ENCODE peak calls at places on chromosomes 13 and 19, in eight cellular contexts. One of them, this sample, is unnamed.

GRCh38 chr19:17948474-17948966 is 15.7 kb downstream of the CCDC124 start:
- DNase-seq in hypothalamus: no peak
- DNase-seq in osteocyte: no peak
- DNase-seq in AG04449: no peak
- DNase-seq in NCI-H774: no peak
- DNase-seq in mucosa of gallbladder: no peak
- DNase-seq in GM18507: no peak
- DNase-seq in IMR-90: no peak
- DNase-seq in this sample: no peak

GRCh38 chr13:77724092-77724491 is 26.6 kb downstream of the SLAIN1 start:
- DNase-seq in hypothalamus: no peak
- DNase-seq in osteocyte: no peak
- DNase-seq in AG04449: no peak
- DNase-seq in NCI-H774: no peak
- DNase-seq in mucosa of gallbladder: no peak
- DNase-seq in GM18507: no peak
- DNase-seq in IMR-90: no peak
- DNase-seq in this sample: no peak

GRCh38 chr13:106536244-106537034 is 977 bp upstream of the EFNB2 start:
- DNase-seq in hypothalamus: peak
- DNase-seq in osteocyte: peak
- DNase-seq in AG04449: no peak
- DNase-seq in NCI-H774: peak
- DNase-seq in mucosa of gallbladder: peak
- DNase-seq in GM18507: peak
- DNase-seq in IMR-90: peak
- DNase-seq in this sample: peak

GRCh38 chr13:40130871-40131636 is 475.6 kb downstream of the COG6 start:
- DNase-seq in hypothalamus: no peak
- DNase-seq in osteocyte: no peak
- DNase-seq in AG04449: no peak
- DNase-seq in NCI-H774: no peak
- DNase-seq in mucosa of gallbladder: no peak
- DNase-seq in GM18507: no peak
- DNase-seq in IMR-90: no peak
- DNase-seq in this sample: peak

GRCh38 chr13:98910501-98910951 is 67.3 kb downstream of the DOCK9 start:
- DNase-seq in hypothalamus: no peak
- DNase-seq in osteocyte: no peak
- DNase-seq in AG04449: peak
- DNase-seq in NCI-H774: no peak
- DNase-seq in mucosa of gallbladder: no peak
- DNase-seq in GM18507: no peak
- DNase-seq in IMR-90: peak
- DNase-seq in this sample: peak

GRCh38 chr13:109199280-109199679 is 569.9 kb downstream of the MYO16 start:
- DNase-seq in hypothalamus: no peak
- DNase-seq in osteocyte: no peak
- DNase-seq in AG04449: no peak
- DNase-seq in NCI-H774: no peak
- DNase-seq in mucosa of gallbladder: no peak
- DNase-seq in GM18507: no peak
- DNase-seq in IMR-90: no peak
- DNase-seq in this sample: no peak

GRCh38 chr13:98657506-98658085 is 80.7 kb upstream of the STK24 start:
- DNase-seq in hypothalamus: no peak
- DNase-seq in osteocyte: no peak
- DNase-seq in AG04449: no peak
- DNase-seq in NCI-H774: no peak
- DNase-seq in mucosa of gallbladder: no peak
- DNase-seq in GM18507: no peak
- DNase-seq in IMR-90: no peak
- DNase-seq in this sample: no peak

GRCh38 chr19:17788632-17789031 is 6.3 kb upstream of the B3GNT3 start:
- DNase-seq in hypothalamus: no peak
- DNase-seq in osteocyte: no peak
- DNase-seq in AG04449: no peak
- DNase-seq in NCI-H774: no peak
- DNase-seq in mucosa of gallbladder: no peak
- DNase-seq in GM18507: no peak
- DNase-seq in IMR-90: no peak
- DNase-seq in this sample: no peak

GRCh38 chr19:46006411-46006810 is 11.1 kb downstream of the CCDC61 start:
- DNase-seq in hypothalamus: no peak
- DNase-seq in osteocyte: no peak
- DNase-seq in AG04449: no peak
- DNase-seq in NCI-H774: no peak
- DNase-seq in mucosa of gallbladder: no peak
- DNase-seq in GM18507: no peak
- DNase-seq in IMR-90: no peak
- DNase-seq in this sample: no peak

GRCh38 chr13:52112606-52113005 is 16.3 kb downstream of the NEK5 start:
- DNase-seq in hypothalamus: no peak
- DNase-seq in osteocyte: no peak
- DNase-seq in AG04449: no peak
- DNase-seq in NCI-H774: no peak
- DNase-seq in mucosa of gallbladder: no peak
- DNase-seq in GM18507: no peak
- DNase-seq in IMR-90: no peak
- DNase-seq in this sample: no peak

GRCh38 chr13:51805313-51805712 is 1.4 kb upstream of the DHRS12 start:
- DNase-seq in hypothalamus: no peak
- DNase-seq in osteocyte: no peak
- DNase-seq in AG04449: no peak
- DNase-seq in NCI-H774: no peak
- DNase-seq in mucosa of gallbladder: no peak
- DNase-seq in GM18507: no peak
- DNase-seq in IMR-90: no peak
- DNase-seq in this sample: no peak

GRCh38 chr19:55091955-55092354 is 16.3 kb downstream of the EPS8L1 start:
- DNase-seq in hypothalamus: no peak
- DNase-seq in osteocyte: no peak
- DNase-seq in AG04449: no peak
- DNase-seq in NCI-H774: no peak
- DNase-seq in mucosa of gallbladder: no peak
- DNase-seq in GM18507: no peak
- DNase-seq in IMR-90: no peak
- DNase-seq in this sample: no peak

GRCh38 chr13:56332671-56333070 is 808.0 kb upstream of the PRR20A start:
- DNase-seq in hypothalamus: no peak
- DNase-seq in osteocyte: no peak
- DNase-seq in AG04449: no peak
- DNase-seq in NCI-H774: no peak
- DNase-seq in mucosa of gallbladder: no peak
- DNase-seq in GM18507: no peak
- DNase-seq in IMR-90: no peak
- DNase-seq in this sample: no peak

GRCh38 chr19:19459707-19460251 is 54.3 kb downstream of the GATAD2A start:
- DNase-seq in hypothalamus: no peak
- DNase-seq in osteocyte: no peak
- DNase-seq in AG04449: no peak
- DNase-seq in NCI-H774: no peak
- DNase-seq in mucosa of gallbladder: peak
- DNase-seq in GM18507: no peak
- DNase-seq in IMR-90: peak
- DNase-seq in this sample: peak

GRCh38 chr13:42369071-42369795 is 97.3 kb downstream of the AKAP11 start:
- DNase-seq in hypothalamus: no peak
- DNase-seq in osteocyte: no peak
- DNase-seq in AG04449: no peak
- DNase-seq in NCI-H774: no peak
- DNase-seq in mucosa of gallbladder: no peak
- DNase-seq in GM18507: no peak
- DNase-seq in IMR-90: no peak
- DNase-seq in this sample: no peak

GRCh38 chr13:45827318-45827717 is 24.2 kb downstream of the SIAH3 start:
- DNase-seq in hypothalamus: no peak
- DNase-seq in osteocyte: peak
- DNase-seq in AG04449: no peak
- DNase-seq in NCI-H774: no peak
- DNase-seq in mucosa of gallbladder: no peak
- DNase-seq in GM18507: no peak
- DNase-seq in IMR-90: no peak
- DNase-seq in this sample: no peak

GRCh38 chr13:22726721-22727120 is 454.1 kb upstream of the SGCG start:
- DNase-seq in hypothalamus: no peak
- DNase-seq in osteocyte: no peak
- DNase-seq in AG04449: no peak
- DNase-seq in NCI-H774: no peak
- DNase-seq in mucosa of gallbladder: no peak
- DNase-seq in GM18507: no peak
- DNase-seq in IMR-90: no peak
- DNase-seq in this sample: no peak

GRCh38 chr13:39501711-39502324 is 101.2 kb downstream of the LHFPL6 start:
- DNase-seq in hypothalamus: no peak
- DNase-seq in osteocyte: no peak
- DNase-seq in AG04449: no peak
- DNase-seq in NCI-H774: no peak
- DNase-seq in mucosa of gallbladder: no peak
- DNase-seq in GM18507: no peak
- DNase-seq in IMR-90: no peak
- DNase-seq in this sample: no peak

GRCh38 chr19:35022460-35022859 is 7.8 kb upstream of the SCN1B start:
- DNase-seq in hypothalamus: no peak
- DNase-seq in osteocyte: no peak
- DNase-seq in AG04449: no peak
- DNase-seq in NCI-H774: no peak
- DNase-seq in mucosa of gallbladder: no peak
- DNase-seq in GM18507: no peak
- DNase-seq in IMR-90: no peak
- DNase-seq in this sample: no peak

GRCh38 chr13:48829536-48829935 is 146.2 kb upstream of the FNDC3A start:
- DNase-seq in hypothalamus: no peak
- DNase-seq in osteocyte: no peak
- DNase-seq in AG04449: no peak
- DNase-seq in NCI-H774: no peak
- DNase-seq in mucosa of gallbladder: no peak
- DNase-seq in GM18507: no peak
- DNase-seq in IMR-90: no peak
- DNase-seq in this sample: no peak

GRCh38 chr19:1935484-1936208 is 5.3 kb upstream of the CSNK1G2 start:
- DNase-seq in hypothalamus: peak
- DNase-seq in osteocyte: no peak
- DNase-seq in AG04449: no peak
- DNase-seq in NCI-H774: peak
- DNase-seq in mucosa of gallbladder: no peak
- DNase-seq in GM18507: no peak
- DNase-seq in IMR-90: peak
- DNase-seq in this sample: no peak

GRCh38 chr13:39876258-39876657 is 220.8 kb downstream of the COG6 start:
- DNase-seq in hypothalamus: no peak
- DNase-seq in osteocyte: no peak
- DNase-seq in AG04449: peak
- DNase-seq in NCI-H774: no peak
- DNase-seq in mucosa of gallbladder: no peak
- DNase-seq in GM18507: no peak
- DNase-seq in IMR-90: peak
- DNase-seq in this sample: peak

This sample was measured in brain microvascular endothelial cell.